ENCODE peak calls at places on chromosomes 16 and 17, in eight cellular contexts. B, H, R, E, N, K, J and Y are unnamed samples.

GRCh38 chr17:56393156-56393555 is 200.3 kb upstream of the NOG start:
- DNase-seq in B (no peak), H (no peak), R (no peak), E (no peak), N (no peak), K (no peak), J (no peak), Y (no peak)

GRCh38 chr17:63834431-63835166 is 7.1 kb upstream of the FTSJ3 start:
- DNase-seq in B (no peak), H (peak), R (no peak), E (peak), N (peak), K (peak), J (peak), Y (peak)

GRCh38 chr17:76528528-76529223 is 8.8 kb downstream of the CYGB start:
- DNase-seq in B (no peak), H (no peak), R (peak), E (no peak), N (no peak), K (no peak), J (no peak), Y (no peak)

GRCh38 chr16:31488630-31489564 is 6.0 kb downstream of the SLC5A2 start:
- DNase-seq in B (no peak), H (no peak), R (no peak), E (no peak), N (no peak), K (no peak), J (no peak), Y (no peak)

GRCh38 chr17:27996157-27997043 is 46.1 kb upstream of the NLK start:
- DNase-seq in B (no peak), H (no peak), R (no peak), E (no peak), N (no peak), K (no peak), J (no peak), Y (no peak)

GRCh38 chr17:37373530-37374159 is 2.1 kb upstream of the C17orf78 start:
- DNase-seq in B (peak), H (peak), R (peak), E (peak), N (peak), K (peak), J (peak), Y (peak)

GRCh38 chr17:78401246-78401645 is 22.8 kb downstream of the PGS1 start:
- DNase-seq in B (no peak), H (peak), R (no peak), E (no peak), N (peak), K (no peak), J (no peak), Y (peak)

GRCh38 chr17:77886387-77886728 is 72.1 kb upstream of the TNRC6C start:
- DNase-seq in B (no peak), H (no peak), R (no peak), E (no peak), N (no peak), K (no peak), J (no peak), Y (no peak)

GRCh38 chr17:50588391-50589111 is 28.0 kb downstream of the CACNA1G start:
- DNase-seq in B (no peak), H (no peak), R (peak), E (no peak), N (no peak), K (no peak), J (no peak), Y (no peak)

GRCh38 chr16:51321251-51321650 is 170.2 kb upstream of the SALL1 start:
- DNase-seq in B (no peak), H (peak), R (no peak), E (no peak), N (no peak), K (no peak), J (no peak), Y (peak)

GRCh38 chr16:90026135-90026534 is 6.9 kb upstream of the DBNDD1 start:
- DNase-seq in B (no peak), H (no peak), R (no peak), E (no peak), N (no peak), K (no peak), J (no peak), Y (no peak)

GRCh38 chr16:75491876-75492275 is 3.4 kb downstream of the CHST6 start:
- DNase-seq in B (no peak), H (no peak), R (no peak), E (no peak), N (no peak), K (peak), J (no peak), Y (no peak)

GRCh38 chr17:71163121-71163812 is 957.6 kb upstream of the SOX9 start:
- DNase-seq in B (no peak), H (peak), R (no peak), E (no peak), N (peak), K (no peak), J (no peak), Y (peak)

GRCh38 chr17:15278381-15278780 is 13.3 kb upstream of the PMP22 start:
- DNase-seq in B (no peak), H (peak), R (no peak), E (no peak), N (no peak), K (peak), J (no peak), Y (no peak)

GRCh38 chr16:4172070-4172469 is 55.8 kb upstream of the ADCY9 start:
- DNase-seq in B (no peak), H (peak), R (no peak), E (no peak), N (no peak), K (no peak), J (no peak), Y (no peak)

GRCh38 chr17:68807998-68808772 is 147.0 kb downstream of the ABCA8 start:
- DNase-seq in B (no peak), H (peak), R (no peak), E (no peak), N (no peak), K (no peak), J (no peak), Y (peak)

GRCh38 chr17:27233059-27233458 is 60.9 kb upstream of the WSB1 start:
- DNase-seq in B (no peak), H (no peak), R (no peak), E (no peak), N (no peak), K (no peak), J (no peak), Y (no peak)

DNA sequence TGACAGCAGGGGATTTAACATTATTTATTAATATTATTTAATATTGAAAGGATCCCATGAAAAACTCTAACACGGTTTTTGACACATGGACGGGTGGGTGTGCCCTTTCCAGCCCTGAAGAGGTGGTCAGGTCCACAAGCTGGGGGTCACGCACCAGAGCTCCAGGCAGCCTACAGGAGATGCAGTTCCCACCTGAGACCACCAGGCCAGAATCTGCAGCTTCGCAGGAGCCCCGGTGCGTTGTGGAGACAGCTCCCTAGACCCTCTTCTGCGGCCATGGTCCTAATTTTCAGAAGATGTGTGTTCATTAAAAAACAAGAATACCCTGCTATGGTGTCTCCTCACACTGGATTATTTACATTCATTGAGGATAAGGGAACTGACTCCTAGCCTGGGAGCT is 331.1 kb downstream of the C16orf95 start:
- DNase-seq in B (no peak), H (no peak), R (no peak), E (no peak), N (no peak), K (peak), J (no peak), Y (no peak)
- TF ChIP-seq CTCF in B (no peak), H (no peak), R (no peak), E (no peak), N (no peak), K (peak), J (no peak), Y (no peak)

GRCh38 chr16:56667581-56668571 is at the start of gene MT1G:
- DNase-seq in B (no peak), H (peak), R (no peak), E (no peak), N (no peak), K (peak), J (peak), Y (peak)
- H3K4me3 ChIP-seq in B (no peak), H (no peak), R (no peak), E (peak), N (no peak), K (no peak), J (no peak), Y (no peak)

GRCh38 chr16:81316176-81316496 is 1.4 kb downstream of the GAN start:
- DNase-seq in B (no peak), H (no peak), R (no peak), E (no peak), N (no peak), K (no peak), J (no peak), Y (no peak)
- TF ChIP-seq CTCF in B (no peak), H (no peak), R (no peak), E (no peak), N (no peak), K (no peak), J (no peak), Y (no peak)

DNA sequence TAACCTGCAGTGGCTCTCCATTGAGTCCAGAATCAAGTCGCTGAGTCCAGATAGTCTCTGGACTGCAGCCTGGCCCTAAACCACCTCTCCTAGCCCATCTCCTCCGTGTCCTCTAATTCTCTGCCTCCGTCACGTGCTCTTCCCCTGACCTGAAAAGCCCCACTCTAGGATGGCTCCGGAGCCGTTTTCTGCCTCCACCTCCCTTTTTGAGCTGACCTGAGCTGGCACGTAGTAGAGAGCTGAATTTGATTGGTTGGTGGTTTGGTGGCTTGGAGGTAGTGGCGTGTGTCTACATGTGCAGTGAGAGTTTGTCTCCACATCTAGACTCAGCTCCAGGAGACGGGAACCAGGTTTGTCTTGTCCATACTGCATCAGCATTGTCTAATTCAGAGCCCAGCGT is 2.9 kb downstream of the SBK1 start:
- DNase-seq in B (no peak), H (no peak), R (no peak), E (no peak), N (no peak), K (no peak), J (no peak), Y (no peak)
- H3K4me3 ChIP-seq in B (peak), H (no peak), R (no peak), E (no peak), N (no peak), K (no peak), J (no peak), Y (no peak)